ENCODE peak calls at places on chromosomes 11 and 22, in five cellular contexts. E is stimulated activated CD8-positive, alpha-beta memory T cell treated with anti-CD3 and anti-CD28 coated beads, Interleukin-4, amount 100 ng/mL, for 24 hours; J is GDM1; D is amniotic stem cell; S is stimulated activated CD4-positive, alpha-beta T cell treated with anti-CD3 and anti-CD28 coated beads, Interleukin-2, amount 100 ng/mL, for 48 hours. U is an unnamed sample.

GRCh38 chr11:1655168-1656060 is 25.8 kb downstream of the KRTAP5-5 start:
- DNase-seq in E (no peak), J (no peak), D (no peak), S (no peak), U (no peak)

GRCh38 chr11:74815966-74816365 is 67.3 kb downstream of the RNF169 start:
- DNase-seq in E (no peak), J (no peak), D (no peak), S (no peak), U (no peak)

GRCh38 chr11:130488187-130489026 is 40.0 kb downstream of the ADAMTS15 start:
- DNase-seq in E (no peak), J (no peak), D (no peak), S (no peak), U (no peak)

GRCh38 chr11:2517386-2518064 is 72.7 kb downstream of the KCNQ1 start:
- DNase-seq in E (no peak), J (no peak), D (no peak), S (no peak), U (no peak)

GRCh38 chr11:31542862-31543261 is 33.3 kb downstream of the ELP4 start:
- DNase-seq in E (no peak), J (no peak), D (no peak), S (no peak), U (no peak)

GRCh38 chr11:95922099-95922498 is 1.8 kb downstream of the MTMR2 start:
- DNase-seq in E (no peak), J (peak), D (no peak), S (no peak), U (no peak)

GRCh38 chr22:45502215-45503070 is at the start of gene FBLN1:
- DNase-seq in E (no peak), J (no peak), D (no peak), S (no peak), U (no peak)

GRCh38 chr11:69524291-69524882 is 42.9 kb downstream of the LINC01488 start:
- DNase-seq in E (no peak), J (no peak), D (no peak), S (no peak), U (no peak)

GRCh38 chr22:45200862-45201511 is 37.3 kb downstream of the NUP50 start:
- DNase-seq in E (no peak), J (no peak), D (no peak), S (no peak), U (no peak)

GRCh38 chr11:2533642-2534115 is 88.9 kb downstream of the KCNQ1 start:
- DNase-seq in E (peak), J (peak), D (peak), S (no peak), U (peak)

GRCh38 chr11:2210366-2211112 is 38.9 kb upstream of the TH start:
- DNase-seq in E (no peak), J (no peak), D (no peak), S (no peak), U (no peak)

GRCh38 chr22:29165336-29166060 is 40.2 kb upstream of the EMID1 start:
- DNase-seq in E (no peak), J (no peak), D (no peak), S (no peak), U (no peak)

GRCh38 chr11:32529994-32530588 is 53.5 kb upstream of the EIF3M start:
- DNase-seq in E (no peak), J (no peak), D (no peak), S (no peak), U (no peak)

GRCh38 chr11:93169950-93170561 is 27.7 kb downstream of the SLC36A4 start:
- DNase-seq in E (no peak), J (no peak), D (no peak), S (no peak), U (peak)

GRCh38 chr11:62957147-62957546 is 27.6 kb downstream of the SLC22A6 start:
- DNase-seq in E (no peak), J (no peak), D (no peak), S (no peak), U (no peak)

GRCh38 chr11:45811109-45811435 is 6.1 kb downstream of the SLC35C1 start:
- DNase-seq in E (no peak), J (no peak), D (no peak), S (no peak), U (no peak)

GRCh38 chr11:1966531-1966930 is 19.4 kb downstream of the MRPL23 start:
- DNase-seq in E (no peak), J (no peak), D (no peak), S (no peak), U (no peak)